ENCODE peak calls at places on chromosomes 5 and 9, in ten cellular contexts. L is astrocyte; F is PC-3; H is GM04503; Y is HAP-1; W is GM20000; Q is stimulated activated CD4-positive, alpha-beta T cell treated with anti-CD3 and anti-CD28 coated beads, Interleukin-1b, Interleukin-23, amount 100 ng/mL, for 4 hours; X is uterus; E is type B pancreatic cell; Z is SIG-M5. K is an unnamed sample.

GRCh38 chr5:154038604-154039457 is at the start of the genes FAM114A2 and MFAP3:
- DNase-seq in X (peak), Y (peak), L (peak), W (peak), Q (peak), F (peak), H (peak), E (peak), Z (peak), K (peak)

GRCh38 chr5:174535691-174536090 is 188.7 kb upstream of the MSX2 start:
- DNase-seq in W (no peak), F (peak), L (peak), H (no peak), Y (no peak), X (no peak), E (no peak), Q (no peak), Z (no peak), K (no peak)

GRCh38 chr5:138901716-138902115 is 26.6 kb upstream of the LRRTM2 start:
- DNase-seq in L (no peak), Q (no peak), W (no peak), X (no peak), F (no peak), H (no peak), Z (no peak), E (no peak), Y (no peak), K (no peak)

GRCh38 chr9:89309608-89310485 is 1.1 kb upstream of the CKS2 start:
- DNase-seq in E (no peak), H (no peak), Z (no peak), Y (peak), F (no peak), X (no peak), Q (peak), L (no peak), W (no peak), K (no peak)

GRCh38 chr5:126481243-126481642 is 58.0 kb downstream of the GRAMD2B start:
- DNase-seq in Z (no peak), W (no peak), E (no peak), X (no peak), Q (no peak), H (no peak), Y (no peak), F (no peak), L (peak), K (no peak)

GRCh38 chr5:127848098-127848497 is 144.9 kb downstream of the CCDC192 start:
- DNase-seq in E (no peak), W (no peak), H (no peak), Y (no peak), Z (no peak), F (no peak), L (no peak), X (no peak), Q (no peak), K (no peak)

GRCh38 chr9:75889977-75890540 is 414 bp upstream of the PCSK5 start:
- DNase-seq in Y (peak), E (no peak), L (peak), W (peak), H (no peak), Q (no peak), Z (no peak), F (peak), X (peak), K (no peak)

GRCh38 chr5:39755452-39755851 is 330.7 kb upstream of the DAB2 start:
- DNase-seq in Q (no peak), X (no peak), Z (no peak), H (no peak), Y (no peak), E (no peak), F (peak), L (no peak), W (no peak), K (no peak)

GRCh38 chr5:172322028-172322965 is 38.7 kb upstream of the UBTD2 start:
- DNase-seq in L (no peak), H (no peak), Y (no peak), F (no peak), Q (no peak), W (peak), E (no peak), Z (no peak), X (no peak), K (no peak)

GRCh38 chr9:114271556-114272510 is 51.1 kb upstream of the ORM1 start:
- DNase-seq in X (peak), Z (no peak), Y (no peak), Q (no peak), E (no peak), F (peak), W (peak), L (peak), H (no peak), K (no peak)

GRCh38 chr9:33041459-33042188 is 16.6 kb downstream of the DNAJA1 start:
- DNase-seq in Q (no peak), E (no peak), F (peak), Z (no peak), X (no peak), Y (no peak), H (no peak), W (no peak), L (no peak), K (no peak)

GRCh38 chr9:115442054-115442453 is 324.1 kb upstream of the TNC start:
- DNase-seq in F (no peak), Y (no peak), Z (no peak), X (no peak), H (no peak), L (peak), W (no peak), Q (no peak), E (no peak), K (no peak)

GRCh38 chr9:128470560-128470959 is 14.8 kb downstream of the ODF2 start:
- DNase-seq in E (no peak), W (no peak), F (peak), L (peak), Q (no peak), X (no peak), Y (no peak), H (peak), Z (no peak), K (no peak)

GRCh38 chr5:14930486-14930885 is 58.9 kb upstream of the ANKH start:
- DNase-seq in Y (no peak), Z (no peak), H (no peak), X (no peak), L (peak), E (no peak), F (no peak), Q (no peak), W (no peak), K (no peak)

GRCh38 chr5:51517854-51518253 is 134.6 kb downstream of the ISL1 start:
- DNase-seq in Q (no peak), Y (no peak), W (no peak), F (no peak), E (no peak), Z (no peak), H (no peak), X (no peak), L (no peak), K (no peak)

GRCh38 chr5:173314166-173314952 is 13.9 kb downstream of the STC2 start:
- DNase-seq in L (no peak), X (no peak), H (no peak), Q (no peak), Y (no peak), E (peak), W (no peak), F (no peak), Z (no peak), K (no peak)

GRCh38 chr5:59416441-59416840 is 477.1 kb downstream of the PDE4D start:
- DNase-seq in Q (no peak), F (peak), W (no peak), Z (no peak), E (no peak), H (no peak), L (peak), X (no peak), Y (no peak), K (no peak)

GRCh38 chr9:132997591-132997990 is 19.1 kb downstream of the GFI1B start:
- DNase-seq in W (no peak), H (no peak), E (no peak), F (no peak), Z (no peak), X (no peak), L (peak), Y (no peak), Q (no peak), K (no peak)

GRCh38 chr9:137299938-137300337 is 2.1 kb downstream of the NRARP start:
- DNase-seq in W (no peak), E (no peak), Z (no peak), Q (no peak), L (no peak), Y (peak), X (no peak), F (no peak), H (no peak), K (no peak)

GRCh38 chr9:96420468-96421219 is 2.5 kb upstream of the ZNF367 start:
- DNase-seq in Y (peak), Z (no peak), F (peak), H (peak), W (peak), Q (no peak), X (peak), E (no peak), L (peak), K (no peak)

GRCh38 chr9:92774274-92774673 is 9.6 kb upstream of the BICD2 start:
- DNase-seq in E (no peak), F (peak), Q (no peak), L (peak), H (peak), W (no peak), Z (no peak), Y (no peak), X (no peak), K (no peak)

GRCh38 chr5:43769576-43770352 is 166.8 kb downstream of the NNT start:
- DNase-seq in L (peak), F (no peak), H (peak), Z (no peak), Q (no peak), E (no peak), Y (no peak), X (peak), W (no peak), K (no peak)

GRCh38 chr5:34553544-34553943 is 102.6 kb upstream of the RAI14 start:
- DNase-seq in Z (no peak), W (no peak), H (no peak), Y (no peak), E (no peak), Q (no peak), X (no peak), F (no peak), L (no peak), K (no peak)

GRCh38 chr5:43602456-43602817 is 543 bp upstream of the NNT start:
- DNase-seq in X (peak), E (no peak), Z (no peak), Q (no peak), L (peak), H (peak), Y (peak), F (peak), W (peak), K (no peak)

GRCh38 chr5:145856285-145856818 is 16.5 kb downstream of the GRXCR2 start:
- DNase-seq in E (peak), W (no peak), H (no peak), Y (no peak), Q (no peak), Z (no peak), F (no peak), X (peak), L (peak), K (no peak)

GRCh38 chr5:142507528-142507927 is 178.4 kb downstream of the FGF1 start:
- DNase-seq in Z (no peak), E (no peak), H (no peak), Y (no peak), L (no peak), Q (no peak), W (no peak), F (no peak), X (no peak), K (no peak)

GRCh38 chr5:178471666-178472065 is 118.5 kb downstream of the COL23A1 start:
- DNase-seq in Y (no peak), W (no peak), X (no peak), F (no peak), E (no peak), Q (no peak), L (no peak), Z (no peak), H (no peak), K (no peak)

GRCh38 chr5:16578474-16578883 is 38.3 kb downstream of the RETREG1 start:
- DNase-seq in Q (no peak), E (no peak), H (no peak), Y (no peak), X (no peak), L (no peak), F (no peak), W (no peak), Z (no peak), K (no peak)

GRCh38 chr9:127634021-127634420 is 21.9 kb downstream of the STXBP1 start:
- DNase-seq in F (no peak), L (no peak), Q (no peak), Y (no peak), H (no peak), E (no peak), Z (no peak), W (no peak), X (peak), K (no peak)

GRCh38 chr9:83708515-83709158 is 879 bp upstream of the UBQLN1 start:
- DNase-seq in Y (peak), Q (peak), H (peak), L (peak), E (peak), X (peak), W (peak), F (peak), Z (no peak), K (peak)

GRCh38 chr9:77907581-77907980 is 124.0 kb downstream of the GNAQ start:
- DNase-seq in F (peak), W (no peak), Y (no peak), Z (no peak), E (no peak), X (no peak), H (no peak), L (no peak), Q (no peak), K (no peak)

GRCh38 chr9:133726401-133727276 is 11.5 kb downstream of the SARDH start:
- DNase-seq in E (peak), Q (peak), X (peak), L (peak), F (peak), Z (no peak), H (no peak), Y (peak), W (peak), K (peak)

GRCh38 chr5:59366784-59367183 is 526.7 kb downstream of the PDE4D start:
- DNase-seq in Y (no peak), W (no peak), H (no peak), E (no peak), Z (no peak), Q (no peak), F (no peak), L (no peak), X (no peak), K (no peak)

GRCh38 chr5:115809946-115810345 is 6.5 kb downstream of the CDO1 start:
- DNase-seq in W (no peak), Z (no peak), E (no peak), H (no peak), L (no peak), X (no peak), Q (no peak), Y (no peak), F (no peak), K (no peak)

GRCh38 chr9:96486351-96487029 is 36.5 kb downstream of the HABP4 start:
- DNase-seq in H (peak), Z (no peak), L (peak), E (no peak), W (no peak), Q (no peak), X (peak), F (peak), Y (no peak), K (no peak)

GRCh38 chr5:173679909-173680626 is 63.6 kb upstream of the BOD1 start:
- DNase-seq in E (no peak), X (no peak), Q (no peak), F (no peak), L (no peak), Z (no peak), Y (no peak), H (no peak), W (no peak), K (no peak)

GRCh38 chr5:142339781-142340180 is 15.0 kb upstream of the SPRY4 start:
- DNase-seq in Y (no peak), E (no peak), W (no peak), H (no peak), X (no peak), F (no peak), Q (no peak), L (no peak), Z (no peak), K (no peak)

GRCh38 chr5:82719368-82719767 is 357.8 kb downstream of the TMEM167A start:
- DNase-seq in Q (no peak), E (no peak), Z (peak), Y (no peak), L (peak), F (peak), X (no peak), W (peak), H (no peak), K (no peak)

GRCh38 chr5:50595199-50595598 is 71.2 kb upstream of the PARP8 start:
- DNase-seq in W (no peak), H (peak), Z (peak), E (no peak), Q (no peak), Y (no peak), X (no peak), L (peak), F (peak), K (no peak)

GRCh38 chr5:168171901-168172717 is 119.3 kb upstream of the WWC1 start:
- DNase-seq in X (no peak), H (no peak), F (no peak), E (no peak), Q (no peak), W (no peak), L (no peak), Z (no peak), Y (no peak), K (no peak)